ENCODE peak calls at places on chromosomes 6 and 20, in nine cellular contexts. V is nucleus accumbens; H is activated CD4-positive, CD25-positive, alpha-beta regulatory T cell; U is T-helper 2 cell; C is fibroblast of lung; S is Daoy; X is brain pericyte; W is NCI-H1105; E is Kasumi-1. G is an unnamed sample.

GRCh38 chr6:14638932-14639875 is 521.6 kb downstream of the CD83 start:
- DNase-seq in V (peak; percentile 18), H (no peak), U (no peak), C (peak; percentile 65), S (peak; percentile 37), X (no peak), W (peak; percentile 72), E (peak; percentile 31), G (peak; percentile 86)

GRCh38 chr6:116409756-116410155 is 39.0 kb downstream of the DSE start:
- DNase-seq in V (no peak), H (no peak), U (no peak), C (no peak), S (no peak), X (no peak), W (no peak), E (peak; percentile 63), G (no peak)

GRCh38 chr20:35618372-35619131 is 2.9 kb downstream of the SPAG4 start:
- DNase-seq in V (no peak), H (no peak), U (peak; percentile 43), C (peak; percentile 15), S (peak; percentile 31), X (no peak), W (no peak), E (no peak), G (peak; percentile 24)

GRCh38 chr6:129183039-129183438 is 300.1 kb downstream of the LAMA2 start:
- DNase-seq in V (no peak), H (no peak), U (no peak), C (peak; percentile 15), S (no peak), X (no peak), W (no peak), E (no peak), G (no peak)

GRCh38 chr20:61118429-61119224 is 133.4 kb upstream of the CDH4 start:
- DNase-seq in V (no peak), H (no peak), U (no peak), C (peak; percentile 21), S (peak; percentile 92), X (no peak), W (no peak), E (no peak), G (no peak)

GRCh38 chr6:167678102-167679101 is 148.3 kb upstream of the AFDN start:
- DNase-seq in V (peak; percentile 56), H (no peak), U (no peak), C (no peak), S (no peak), X (no peak), W (peak; percentile 50), E (no peak), G (no peak)

GRCh38 chr6:53896237-53896636 is 101.4 kb downstream of the LRRC1 start:
- DNase-seq in V (no peak), H (no peak), U (no peak), C (no peak), S (no peak), X (no peak), W (no peak), E (no peak), G (no peak)

GRCh38 chr20:7851031-7851490 is 89.2 kb downstream of the HAO1 start:
- DNase-seq in V (no peak), H (no peak), U (no peak), C (peak; percentile 18), S (no peak), X (no peak), W (no peak), E (no peak), G (no peak)

GRCh38 chr6:46949662-46950280 is 28.0 kb upstream of the ADGRF5 start:
- DNase-seq in V (no peak), H (no peak), U (no peak), C (no peak), S (no peak), X (no peak), W (no peak), E (no peak), G (no peak)

GRCh38 chr20:58201616-58202015 is 26.8 kb downstream of the ANKRD60 start:
- DNase-seq in V (no peak), H (no peak), U (no peak), C (no peak), S (no peak), X (no peak), W (no peak), E (no peak), G (no peak)

GRCh38 chr20:21513181-21513663 is 642 bp downstream of the NKX2-2 start:
- DNase-seq in V (no peak), H (no peak), U (peak; percentile 38), C (no peak), S (peak; percentile 40), X (no peak), W (no peak), E (no peak), G (no peak)

GRCh38 chr6:32529697-32530429 is at the start of gene HLA-DRB5:
- DNase-seq in V (no peak), H (no peak), U (peak; percentile 72), C (no peak), S (peak; percentile 5), X (no peak), W (no peak), E (no peak), G (no peak)